ENCODE peak calls at places on chromosomes 16 and 17, in six cellular contexts. Q is sigmoid colon, G is stomach, V is A549, H is suprapubic skin, Y is esophagus muscularis mucosa. T is an unnamed sample.

GRCh38 chr17:58210922-58211321 is 8.1 kb downstream of the MKS1 start:
- DNase-seq in Q (no peak), G (no peak), V (no peak), H (no peak), Y (no peak), T (no peak)

GRCh38 chr16:81466351-81466960 is 21.8 kb downstream of the CMIP start:
- DNase-seq in Q (no peak), G (no peak), V (no peak), H (no peak), Y (no peak), T (no peak)

GRCh38 chr16:73015612-73016487 is 32.1 kb downstream of the ZFHX3 start:
- DNase-seq in Q (peak), G (peak), V (peak), H (peak), Y (no peak), T (peak)

GRCh38 chr16:87133966-87134945 is 182.9 kb downstream of the C16orf95 start:
- DNase-seq in Q (peak), G (no peak), V (no peak), H (peak), Y (no peak), T (no peak)

GRCh38 chr17:2929881-2930533 is 133.4 kb downstream of the OR1D5 start:
- DNase-seq in Q (no peak), G (peak), V (peak), H (no peak), Y (no peak), T (no peak)

GRCh38 chr17:73174126-73174525 is 9.3 kb downstream of the SSTR2 start:
- DNase-seq in Q (no peak), G (no peak), V (no peak), H (no peak), Y (no peak), T (no peak)

GRCh38 chr17:76189247-76189646 is 48.2 kb upstream of the FOXJ1 start:
- DNase-seq in Q (no peak), G (no peak), V (no peak), H (no peak), Y (no peak), T (no peak)

GRCh38 chr17:49508061-49508865 is 13.2 kb downstream of the NGFR start:
- DNase-seq in Q (no peak), G (no peak), V (peak), H (no peak), Y (no peak), T (no peak)

GRCh38 chr16:10765772-10766171 is 22.1 kb downstream of the NUBP1 start:
- DNase-seq in Q (no peak), G (no peak), V (no peak), H (no peak), Y (no peak), T (peak)

GRCh38 chr17:49209061-49209571 is 1.3 kb downstream of the GNGT2 start:
- DNase-seq in Q (no peak), G (no peak), V (no peak), H (no peak), Y (no peak), T (no peak)

GRCh38 chr17:43068570-43069367 is 43.7 kb downstream of the RND2 start:
- DNase-seq in Q (no peak), G (no peak), V (no peak), H (no peak), Y (no peak), T (no peak)

GRCh38 chr17:7854851-7855642 is at the start of gene TMEM88:
- DNase-seq in Q (peak), G (no peak), V (no peak), H (no peak), Y (no peak), T (no peak)

GRCh38 chr17:19718041-19718612 is 1.7 kb upstream of the SLC47A2 start:
- DNase-seq in Q (no peak), G (no peak), V (no peak), H (no peak), Y (no peak), T (no peak)

GRCh38 chr17:19720210-19720475 is 3.8 kb upstream of the SLC47A2 start:
- DNase-seq in Q (no peak), G (no peak), V (no peak), H (no peak), Y (no peak), T (no peak)

GRCh38 chr17:19720631-19721426 is 4.4 kb upstream of the SLC47A2 start:
- DNase-seq in Q (no peak), G (peak), V (no peak), H (no peak), Y (no peak), T (no peak)

GRCh38 chr17:19718613-19719364 is 2.4 kb upstream of the SLC47A2 start:
- DNase-seq in Q (no peak), G (no peak), V (no peak), H (no peak), Y (no peak), T (no peak)

DNA sequence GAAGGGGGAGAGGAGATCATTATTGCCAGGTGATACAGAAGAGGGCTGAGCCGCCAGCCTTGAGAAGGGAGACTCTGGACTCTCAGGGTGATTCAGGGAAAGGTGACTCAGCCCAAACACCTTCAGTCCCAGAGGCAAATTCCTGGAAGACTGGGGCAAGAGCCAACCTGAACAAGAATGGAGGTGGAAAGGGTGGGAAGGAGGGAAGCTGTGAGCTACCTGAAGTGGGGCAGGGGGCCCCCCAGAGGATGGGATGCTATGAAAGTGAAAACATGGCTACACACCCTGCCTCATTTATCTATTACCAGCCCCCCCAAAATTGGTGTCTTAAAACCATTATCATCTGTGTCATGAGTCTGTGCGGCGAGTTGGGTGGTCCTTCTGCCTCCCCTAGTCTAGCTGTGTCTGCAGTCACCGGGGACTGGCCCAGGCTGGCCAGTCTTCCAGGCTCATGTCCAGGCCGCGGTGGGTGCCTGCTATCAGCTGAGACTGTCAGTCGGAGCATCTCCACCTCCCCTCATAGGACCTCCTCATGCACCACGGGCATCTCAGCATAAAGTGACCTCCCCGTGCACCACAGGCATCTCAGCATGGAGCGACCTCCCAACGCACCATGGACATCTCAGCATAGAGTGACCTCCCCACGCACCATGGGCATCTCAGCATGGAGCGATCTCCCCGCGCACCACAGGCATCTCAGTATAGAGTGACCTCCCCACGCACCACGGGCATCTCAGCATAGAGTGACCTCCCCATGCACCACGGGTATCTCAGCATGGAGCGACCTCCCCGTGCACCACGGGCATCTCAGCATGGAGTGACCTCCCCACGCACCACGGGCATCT is 3.2 kb upstream of the SLC47A2 start:
- DNase-seq in Q (no peak), G (no peak), V (peak), H (peak), Y (no peak), T (no peak)
- TF ChIP-seq EP300 in Q (no peak), G (no peak), V (no peak), H (no peak), Y (no peak), T (no peak)

GRCh38 chr17:78415821-78416301 is 37.4 kb downstream of the PGS1 start:
- DNase-seq in Q (no peak), G (no peak), V (no peak), H (no peak), Y (no peak), T (no peak)
- TF ChIP-seq EP300 in Q (no peak), G (no peak), V (no peak), H (no peak), Y (no peak), T (no peak)

GRCh38 chr16:9077001-9077809 is 14.2 kb upstream of the HAPSTR1 start:
- DNase-seq in Q (no peak), G (no peak), V (no peak), H (no peak), Y (no peak), T (no peak)
- TF ChIP-seq EP300 in Q (no peak), G (no peak), V (no peak), H (no peak), Y (no peak), T (no peak)

GRCh38 chr17:64315032-64315490 is 52.0 kb upstream of the TEX2 start:
- DNase-seq in Q (peak), G (peak), V (no peak), H (peak), Y (peak), T (no peak)
- TF ChIP-seq EP300 in Q (no peak), G (peak), V (no peak), H (no peak), Y (no peak), T (no peak)

GRCh38 chr17:69485126-69485724 is 70.7 kb downstream of the MAP2K6 start:
- DNase-seq in Q (no peak), G (no peak), V (no peak), H (no peak), Y (no peak), T (no peak)
- TF ChIP-seq EP300 in Q (no peak), G (no peak), V (no peak), H (no peak), Y (no peak), T (no peak)

GRCh38 chr17:17603178-17603894 is 11.8 kb upstream of the PEMT start:
- DNase-seq in Q (no peak), G (no peak), V (no peak), H (no peak), Y (no peak), T (no peak)
- TF ChIP-seq EP300 in Q (no peak), G (no peak), V (no peak), H (no peak), Y (no peak), T (no peak)

T was measured in GM12878.